ENCODE peak calls at places on chromosomes 11 and 22, in eight cellular contexts. U is cardiac fibroblast; E is substantia nigra; M is astrocyte of the cerebellum; C is RWPE1; I is activated CD4-positive, alpha-beta T cell treated with anti-CD3 and anti-CD28 coated beads, Interleukin-2, amount 50 U/mL, for 1 hour; O is HCEC 1CT; Y is HEK293T. H is an unnamed sample.

GRCh38 chr11:29713831-29714320 is 303.0 kb downstream of the KCNA4 start:
- DNase-seq in U (no peak), E (no peak), M (no peak), C (no peak), I (no peak), O (no peak), Y (no peak), H (no peak)

GRCh38 chr11:16002942-16003341 is 353.4 kb downstream of the SOX6 start:
- DNase-seq in U (no peak), E (no peak), M (no peak), C (no peak), I (no peak), O (no peak), Y (no peak), H (no peak)

GRCh38 chr11:47672283-47672730 is 29.9 kb upstream of the MTCH2 start:
- DNase-seq in U (peak), E (no peak), M (no peak), C (no peak), I (no peak), O (peak), Y (no peak), H (peak)

GRCh38 chr11:126716456-126717083 is 284.0 kb downstream of the KIRREL3 start:
- DNase-seq in U (peak), E (peak), M (peak), C (no peak), I (peak), O (no peak), Y (peak), H (peak)

GRCh38 chr22:44033689-44034088 is 9.6 kb downstream of the PARVB start:
- DNase-seq in U (no peak), E (no peak), M (no peak), C (no peak), I (no peak), O (no peak), Y (peak), H (peak)

GRCh38 chr22:26477341-26477731 is 6.2 kb downstream of the HPS4 start:
- DNase-seq in U (no peak), E (no peak), M (no peak), C (no peak), I (no peak), O (no peak), Y (no peak), H (no peak)

GRCh38 chr22:46568102-46568809 is 30.8 kb upstream of the CELSR1 start:
- DNase-seq in U (no peak), E (no peak), M (no peak), C (no peak), I (no peak), O (no peak), Y (no peak), H (no peak)

GRCh38 chr11:86999859-87000753 is 37.6 kb upstream of the TMEM135 start:
- DNase-seq in U (no peak), E (no peak), M (peak), C (no peak), I (no peak), O (no peak), Y (peak), H (no peak)

GRCh38 chr11:18468962-18469361 is 13.3 kb downstream of the LDHAL6A start:
- DNase-seq in U (no peak), E (no peak), M (no peak), C (no peak), I (no peak), O (no peak), Y (no peak), H (no peak)

GRCh38 chr11:117808768-117809167 is 11.8 kb upstream of the DSCAML1 start:
- DNase-seq in U (no peak), E (no peak), M (no peak), C (no peak), I (no peak), O (no peak), Y (no peak), H (no peak)

GRCh38 chr11:69116671-69117070 is 39.1 kb upstream of the SMIM38 start:
- DNase-seq in U (no peak), E (no peak), M (no peak), C (no peak), I (no peak), O (no peak), Y (no peak), H (no peak)

GRCh38 chr11:26333906-26334305 is 2.0 kb downstream of the ANO3 start:
- DNase-seq in U (peak), E (no peak), M (no peak), C (no peak), I (no peak), O (peak), Y (no peak), H (peak)

GRCh38 chr11:11985016-11985715 is 23.3 kb downstream of the DKK3 start:
- DNase-seq in U (peak), E (no peak), M (no peak), C (no peak), I (no peak), O (peak), Y (no peak), H (peak)

GRCh38 chr11:43515090-43515489 is 156.4 kb downstream of the TTC17 start:
- DNase-seq in U (no peak), E (no peak), M (no peak), C (no peak), I (no peak), O (peak), Y (peak), H (no peak)

GRCh38 chr11:95014184-95014821 is 10.8 kb upstream of the KDM4E start:
- DNase-seq in U (no peak), E (peak), M (no peak), C (no peak), I (no peak), O (no peak), Y (no peak), H (no peak)

GRCh38 chr11:44548032-44548695 is 17.3 kb upstream of the CD82 start:
- DNase-seq in U (no peak), E (no peak), M (no peak), C (no peak), I (no peak), O (no peak), Y (no peak), H (no peak)